ENCODE peak calls at places on chromosomes 4 and X, in nine cellular contexts. U is body of pancreas; Y is IMR-90; F is bronchial epithelial cell; N is lung; D is heart right ventricle; O is CD8-positive, alpha-beta T cell; A is upper lobe of left lung; P is neuronal stem cell. G is an unnamed sample.

GRCh38 chr4:82601242-82602015 is 39.6 kb upstream of the TMEM150C start:
- DNase-seq in D (no peak), Y (no peak), P (no peak), F (no peak), N (no peak), O (no peak), A (no peak), U (no peak), G (no peak)

GRCh38 chr4:95124906-95125504 is 367.2 kb downstream of the BMPR1B start:
- DNase-seq in P (peak; percentile 54), A (peak; percentile 25), D (peak; percentile 5), U (no peak), Y (peak; percentile 76), F (peak; percentile 63), O (no peak), N (no peak), G (peak; percentile 21)

GRCh38 chr4:68518889-68519288 is 57.2 kb downstream of the UGT2B17 start:
- DNase-seq in O (no peak), N (no peak), F (no peak), Y (no peak), P (no peak), A (no peak), U (no peak), D (no peak), G (no peak)

GRCh38 chrX:110133735-110134370 is 130.9 kb downstream of the TMEM164 start:
- DNase-seq in P (no peak), O (no peak), F (no peak), A (peak; percentile 52), U (no peak), D (no peak), N (no peak), Y (no peak), G (no peak)

GRCh38 chr4:74230902-74231499 is 73.1 kb downstream of the MTHFD2L start:
- DNase-seq in F (peak; percentile 92), P (no peak), N (peak; percentile 65), U (no peak), A (peak; percentile 76), Y (peak; percentile 56), O (no peak), D (peak; percentile 11), G (no peak)

GRCh38 chrX:78104447-78105176 is 564 bp downstream of the PGK1 start:
- DNase-seq in A (peak; percentile 82), U (peak; percentile 51), P (no peak), D (peak; percentile 18), O (peak; percentile 7), N (peak; percentile 59), F (peak; percentile 45), Y (peak; percentile 31), G (peak; percentile 30)

GRCh38 chrX:8688776-8689175 is 43.2 kb downstream of the ANOS1 start:
- DNase-seq in P (no peak), O (no peak), N (no peak), D (no peak), F (no peak), Y (no peak), U (no peak), A (no peak), G (peak; percentile 13)

GRCh38 chr4:4559596-4559995 is 17.7 kb upstream of the STX18 start:
- DNase-seq in F (peak; percentile 74), P (no peak), Y (peak; percentile 45), U (no peak), A (no peak), O (no peak), D (no peak), N (no peak), G (no peak)

GRCh38 chr4:164731827-164732474 is 22.0 kb upstream of the SMIM31 start:
- DNase-seq in O (peak; percentile 15), F (peak; percentile 41), P (peak; percentile 57), N (no peak), A (no peak), U (peak; percentile 44), D (peak; percentile 11), Y (peak; percentile 28), G (peak; percentile 56)

GRCh38 chr4:146548443-146548842 is 26.7 kb upstream of the SLC10A7 start:
- DNase-seq in N (no peak), P (no peak), A (no peak), D (no peak), F (no peak), O (no peak), Y (no peak), U (no peak), G (no peak)

GRCh38 chr4:114597410-114598115 is 1.0 kb upstream of the UGT8 start:
- DNase-seq in D (no peak), Y (no peak), F (no peak), O (no peak), P (peak; percentile 2), U (peak; percentile 44), A (no peak), N (no peak), G (peak; percentile 25)

GRCh38 chr4:15479089-15479912 is 9.6 kb downstream of the CC2D2A start:
- DNase-seq in O (no peak), F (peak; percentile 82), A (peak; percentile 38), Y (peak; percentile 89), U (peak; percentile 42), D (peak; percentile 43), P (peak; percentile 80), N (peak; percentile 55), G (peak; percentile 56)

GRCh38 chrX:129637217-129638109 is 17.3 kb downstream of the APLN start:
- DNase-seq in F (peak; percentile 47), N (peak; percentile 73), A (peak; percentile 75), U (peak; percentile 67), O (peak; percentile 54), P (peak; percentile 64), D (peak; percentile 67), Y (peak; percentile 53), G (peak; percentile 84)

GRCh38 chr4:99949034-99949998 is 759 bp downstream of the H2AZ1 start:
- DNase-seq in O (peak; percentile 81), Y (peak; percentile 93), U (peak; percentile 88), P (peak; percentile 90), D (peak; percentile 90), A (peak; percentile 96), N (peak; percentile 94), F (peak; percentile 90), G (peak; percentile 75)

GRCh38 chrX:39836802-39837420 is 260.8 kb downstream of the BCOR start:
- DNase-seq in U (no peak), O (no peak), Y (no peak), D (no peak), N (no peak), F (no peak), P (no peak), A (no peak), G (no peak)

GRCh38 chrX:1020634-1021166 is 191.7 kb downstream of the CRLF2 start:
- DNase-seq in N (no peak), O (no peak), A (no peak), U (no peak), D (no peak), P (no peak), F (no peak), Y (no peak), G (no peak)

GRCh38 chr4:62119195-62119594 is 919.1 kb downstream of the ADGRL3 start:
- DNase-seq in Y (no peak), P (no peak), D (no peak), N (no peak), A (no peak), U (no peak), F (no peak), O (no peak), G (no peak)

GRCh38 chr4:40662962-40663604 is 33.4 kb upstream of the RBM47 start:
- DNase-seq in Y (peak; percentile 89), U (peak; percentile 23), F (peak; percentile 93), P (no peak), N (peak; percentile 49), A (peak; percentile 58), D (no peak), O (no peak), G (no peak)

GRCh38 chrX:53135581-53135980 is 41.6 kb downstream of the KANTR start:
- DNase-seq in N (no peak), Y (no peak), D (no peak), F (no peak), U (no peak), P (no peak), A (no peak), O (no peak), G (no peak)

GRCh38 chr4:25095756-25096552 is 64.3 kb downstream of the SEPSECS start:
- DNase-seq in U (no peak), A (no peak), F (no peak), D (no peak), P (no peak), Y (no peak), N (no peak), O (no peak), G (no peak)

GRCh38 chr4:25090516-25090915 is 59.8 kb upstream of the LGI2 start:
- DNase-seq in U (no peak), O (no peak), A (no peak), Y (peak; percentile 31), P (no peak), F (no peak), D (no peak), N (no peak), G (no peak)

GRCh38 chr4:25088342-25088952 is 57.7 kb upstream of the LGI2 start:
- DNase-seq in D (peak; percentile 53), Y (peak; percentile 13), O (no peak), N (no peak), A (no peak), U (no peak), F (no peak), P (no peak), G (peak; percentile 38)

GRCh38 chr4:25089058-25089763 is 58.5 kb upstream of the LGI2 start:
- DNase-seq in U (no peak), F (no peak), N (no peak), D (no peak), P (no peak), A (no peak), Y (no peak), O (no peak), G (no peak)

GRCh38 chr4:25092139-25092538 is 61.4 kb upstream of the LGI2 start:
- DNase-seq in Y (no peak), N (no peak), A (no peak), U (no peak), D (no peak), P (no peak), F (no peak), O (no peak), G (no peak)
- H3K4me3 ChIP-seq in Y (no peak overlapping the region), N (no peak overlapping the region), A (no peak overlapping the region), U (no peak overlapping the region), D (no peak overlapping the region), P (no peak overlapping the region), F (no peak overlapping the region), O (no peak overlapping the region), G (no peak overlapping the region)

GRCh38 chr4:110616162-110617062 is 6.5 kb downstream of the PITX2 start:
- DNase-seq in U (no peak), O (no peak), F (no peak), N (no peak), A (no peak), P (no peak), D (no peak), Y (no peak), G (peak; percentile 59)
- H3K27me3 ChIP-seq in U (peaks cover 3% of the 10 kb centered on the region), O (peaks cover 65% of the 10 kb centered on the region), F (peaks cover 77% of the 10 kb centered on the region), N (peaks cover 11% of the 10 kb centered on the region), A (peaks cover 62% of the 10 kb centered on the region), P (peaks cover 98% of the 10 kb centered on the region), D (peaks cover 30% of the 10 kb centered on the region), Y (peaks cover 81% of the 10 kb centered on the region), G (peaks cover 70% of the 10 kb centered on the region)

GRCh38 chr4:898123-898522 is 34.0 kb downstream of the GAK start:
- DNase-seq in F (no peak), O (no peak), Y (no peak), D (no peak), A (no peak), P (no peak), U (no peak), N (no peak), G (no peak)
- H3K36me3 ChIP-seq in F (peaks cover 31% of the 10 kb centered on the region), O (peaks cover 24% of the 10 kb centered on the region), Y (peaks cover 57% of the 10 kb centered on the region), D (no peaks in the 10 kb centered on the region), A (peaks cover 65% of the 10 kb centered on the region), P (peaks cover 52% of the 10 kb centered on the region), U (peaks cover 19% of the 10 kb centered on the region), N (peaks cover 4% of the 10 kb centered on the region), G (peaks cover 4% of the 10 kb centered on the region)

GRCh38 chr4:54677853-54678650 is 20.3 kb downstream of the KIT start:
- DNase-seq in O (no peak), N (no peak), Y (no peak), F (no peak), A (no peak), D (no peak), P (no peak), U (no peak), G (no peak)
- H3K4me3 ChIP-seq in O (no peak overlapping the region), N (no peak overlapping the region), Y (no peak overlapping the region), F (no peak overlapping the region), A (no peak overlapping the region), D (no peak overlapping the region), P (no peak overlapping the region), U (no peak overlapping the region), G (no peak overlapping the region)